ENCODE peak calls at places on chromosomes 2 and 18, in five cellular contexts. One of them, this sample, is unnamed.

GRCh38 chr2:115160523-115161521 is 718.4 kb downstream of the DPP10 start:
- DNase-seq in NCI-H526: no peak
- DNase-seq in effector memory CD8-positive, alpha-beta T cell: no peak
- DNase-seq in iPS DF 19.7: no peak
- DNase-seq in right cardiac atrium: no peak
- DNase-seq in this sample: no peak

GRCh38 chr18:76953186-76953982 is 131.0 kb downstream of the ZNF236 start:
- DNase-seq in right cardiac atrium: peak
- DNase-seq in NCI-H526: no peak
- DNase-seq in effector memory CD8-positive, alpha-beta T cell: no peak
- DNase-seq in iPS DF 19.7: no peak
- DNase-seq in this sample: no peak

GRCh38 chr2:192749606-192750200 is 555.0 kb upstream of the TMEFF2 start:
- DNase-seq in right cardiac atrium: no peak
- DNase-seq in iPS DF 19.7: no peak
- DNase-seq in NCI-H526: no peak
- DNase-seq in effector memory CD8-positive, alpha-beta T cell: no peak
- DNase-seq in this sample: no peak

GRCh38 chr2:227872676-227873075 is 1.2 kb downstream of the DAW1 start:
- DNase-seq in right cardiac atrium: no peak
- DNase-seq in effector memory CD8-positive, alpha-beta T cell: no peak
- DNase-seq in NCI-H526: no peak
- DNase-seq in iPS DF 19.7: no peak
- DNase-seq in this sample: no peak

GRCh38 chr2:187593697-187594096 is 39.5 kb upstream of the TFPI start:
- DNase-seq in iPS DF 19.7: no peak
- DNase-seq in right cardiac atrium: no peak
- DNase-seq in effector memory CD8-positive, alpha-beta T cell: no peak
- DNase-seq in NCI-H526: no peak
- DNase-seq in this sample: no peak

GRCh38 chr18:8869696-8870095 is 164.3 kb downstream of the MTCL1 start:
- DNase-seq in right cardiac atrium: no peak
- DNase-seq in effector memory CD8-positive, alpha-beta T cell: no peak
- DNase-seq in iPS DF 19.7: no peak
- DNase-seq in NCI-H526: no peak
- DNase-seq in this sample: no peak

GRCh38 chr2:15177103-15177502 is 384.0 kb downstream of the NBAS start:
- DNase-seq in NCI-H526: no peak
- DNase-seq in effector memory CD8-positive, alpha-beta T cell: peak
- DNase-seq in right cardiac atrium: no peak
- DNase-seq in iPS DF 19.7: no peak
- DNase-seq in this sample: peak

GRCh38 chr2:98935777-98936132 is 270 bp downstream of the CRACDL start:
- DNase-seq in effector memory CD8-positive, alpha-beta T cell: no peak
- DNase-seq in iPS DF 19.7: no peak
- DNase-seq in right cardiac atrium: no peak
- DNase-seq in NCI-H526: no peak
- DNase-seq in this sample: no peak

GRCh38 chr18:44782617-44783016 is 101.9 kb downstream of the SETBP1 start:
- DNase-seq in effector memory CD8-positive, alpha-beta T cell: no peak
- DNase-seq in right cardiac atrium: no peak
- DNase-seq in NCI-H526: no peak
- DNase-seq in iPS DF 19.7: no peak
- DNase-seq in this sample: no peak

GRCh38 chr2:64379221-64379620 is 74.7 kb upstream of the LGALSL start:
- DNase-seq in NCI-H526: no peak
- DNase-seq in iPS DF 19.7: no peak
- DNase-seq in right cardiac atrium: no peak
- DNase-seq in effector memory CD8-positive, alpha-beta T cell: no peak
- DNase-seq in this sample: no peak

GRCh38 chr2:144659731-144660275 is 139.9 kb upstream of the ZEB2 start:
- DNase-seq in right cardiac atrium: peak
- DNase-seq in iPS DF 19.7: no peak
- DNase-seq in NCI-H526: no peak
- DNase-seq in effector memory CD8-positive, alpha-beta T cell: peak
- DNase-seq in this sample: peak

GRCh38 chr2:111178730-111179405 is 58.2 kb downstream of the BCL2L11 start:
- DNase-seq in NCI-H526: peak
- DNase-seq in effector memory CD8-positive, alpha-beta T cell: no peak
- DNase-seq in iPS DF 19.7: no peak
- DNase-seq in right cardiac atrium: no peak
- DNase-seq in this sample: no peak

GRCh38 chr2:43224131-43224570 is 2.3 kb downstream of the ZFP36L2 start:
- DNase-seq in iPS DF 19.7: no peak
- DNase-seq in NCI-H526: peak
- DNase-seq in effector memory CD8-positive, alpha-beta T cell: peak
- DNase-seq in right cardiac atrium: peak
- DNase-seq in this sample: peak

GRCh38 chr2:160516547-160517365 is 23.1 kb upstream of the RBMS1 start:
- DNase-seq in effector memory CD8-positive, alpha-beta T cell: no peak
- DNase-seq in NCI-H526: no peak
- DNase-seq in iPS DF 19.7: no peak
- DNase-seq in right cardiac atrium: no peak
- DNase-seq in this sample: no peak

GRCh38 chr2:134178109-134178877 is 75.6 kb upstream of the MGAT5 start:
- DNase-seq in right cardiac atrium: no peak
- DNase-seq in NCI-H526: no peak
- DNase-seq in iPS DF 19.7: no peak
- DNase-seq in effector memory CD8-positive, alpha-beta T cell: no peak
- DNase-seq in this sample: no peak

GRCh38 chr2:455046-455705 is 167.3 kb upstream of the ALKAL2 start:
- DNase-seq in right cardiac atrium: no peak
- DNase-seq in NCI-H526: no peak
- DNase-seq in effector memory CD8-positive, alpha-beta T cell: no peak
- DNase-seq in iPS DF 19.7: no peak
- DNase-seq in this sample: no peak

GRCh38 chr2:30041884-30042283 is 104.9 kb upstream of the YPEL5 start:
- DNase-seq in iPS DF 19.7: no peak
- DNase-seq in NCI-H526: no peak
- DNase-seq in right cardiac atrium: no peak
- DNase-seq in effector memory CD8-positive, alpha-beta T cell: no peak
- DNase-seq in this sample: no peak

GRCh38 chr18:49238433-49239042 is 221.9 kb downstream of the DYM start:
- DNase-seq in effector memory CD8-positive, alpha-beta T cell: no peak
- DNase-seq in right cardiac atrium: no peak
- DNase-seq in NCI-H526: no peak
- DNase-seq in iPS DF 19.7: no peak
- DNase-seq in this sample: no peak

GRCh38 chr2:218400167-218400929 is 680 bp downstream of the CTDSP1 start:
- DNase-seq in NCI-H526: no peak
- DNase-seq in iPS DF 19.7: no peak
- DNase-seq in effector memory CD8-positive, alpha-beta T cell: peak
- DNase-seq in right cardiac atrium: peak
- DNase-seq in this sample: no peak

GRCh38 chr2:213451542-213452256 is 167.4 kb downstream of the SPAG16 start:
- DNase-seq in NCI-H526: no peak
- DNase-seq in iPS DF 19.7: no peak
- DNase-seq in effector memory CD8-positive, alpha-beta T cell: no peak
- DNase-seq in right cardiac atrium: no peak
- DNase-seq in this sample: no peak